ENCODE peak calls at places on chromosomes 4 and X, in seven cellular contexts. L is activated T-cell treated with anti-CD3 and anti-CD28 coated beads, Interleukin-2, amount 50 U/mL, for 24 hours; V is HT-29; Z is uterus; Q is naive thymus-derived CD8-positive, alpha-beta T cell; T is activated CD4-positive, CD25-positive, alpha-beta regulatory T cell treated with anti-CD3 and anti-CD28 coated beads, Interleukin-2, amount 50 U/mL, for 72 hours; D is HTR-8/SVneo. K is an unnamed sample.

GRCh38 chrX:114344756-114345155 is 239.1 kb upstream of the HTR2C start:
- DNase-seq in Q (no peak), Z (no peak), V (peak), D (peak), T (no peak), L (no peak), K (no peak)

GRCh38 chr4:41930139-41930831 is 4.9 kb upstream of the TMEM33 start:
- DNase-seq in Q (no peak), D (no peak), V (no peak), Z (no peak), T (no peak), L (no peak), K (no peak)

GRCh38 chr4:15238720-15239119 is 189.1 kb upstream of the C1QTNF7 start:
- DNase-seq in V (peak), D (peak), T (no peak), Q (no peak), L (peak), Z (no peak), K (no peak)

GRCh38 chr4:16820304-16820703 is 78.1 kb downstream of the LDB2 start:
- DNase-seq in L (no peak), T (no peak), D (no peak), Z (peak), Q (no peak), V (no peak), K (no peak)

GRCh38 chrX:10938371-10938982 is 172.7 kb upstream of the HCCS start:
- DNase-seq in Q (no peak), D (no peak), L (no peak), Z (no peak), V (no peak), T (no peak), K (no peak)

GRCh38 chr4:13917010-13917409 is 289.5 kb upstream of the BOD1L1 start:
- DNase-seq in V (no peak), Q (no peak), Z (no peak), D (no peak), T (no peak), L (no peak), K (no peak)

GRCh38 chr4:106063009-106063408 is 167.7 kb downstream of the NPNT start:
- DNase-seq in L (no peak), Z (no peak), T (no peak), Q (no peak), V (peak), D (no peak), K (no peak)

GRCh38 chr4:151727365-151727764 is 33.4 kb downstream of the GATB start:
- DNase-seq in D (no peak), L (no peak), V (no peak), Q (no peak), T (no peak), Z (no peak), K (no peak)

GRCh38 chrX:38654302-38654701 is 93.0 kb downstream of the TSPAN7 start:
- DNase-seq in D (no peak), Z (no peak), Q (no peak), L (no peak), T (no peak), V (peak), K (no peak)

GRCh38 chr4:42547805-42548204 is 109.1 kb downstream of the ATP8A1 start:
- DNase-seq in L (no peak), V (no peak), Q (no peak), D (no peak), Z (no peak), T (no peak), K (no peak)

GRCh38 chrX:111254896-111255693 is 15.2 kb downstream of the CAPN6 start:
- DNase-seq in Z (no peak), T (no peak), L (no peak), D (peak), Q (no peak), V (no peak), K (no peak)

GRCh38 chrX:66004928-66005831 is 34.7 kb downstream of the VSIG4 start:
- DNase-seq in L (no peak), T (no peak), Z (no peak), D (no peak), V (peak), Q (no peak), K (no peak)

GRCh38 chr4:175412744-175413143 is 399.3 kb downstream of the GPM6A start:
- DNase-seq in L (no peak), Q (no peak), D (peak), T (no peak), Z (no peak), V (no peak), K (no peak)

GRCh38 chrX:85084770-85085393 is 81.2 kb downstream of the APOOL start:
- DNase-seq in D (no peak), Z (no peak), T (no peak), V (peak), L (no peak), Q (no peak), K (no peak)

GRCh38 chrX:13066391-13066790 is 22.0 kb upstream of the FAM9C start:
- DNase-seq in V (no peak), T (no peak), D (no peak), Z (no peak), L (no peak), Q (no peak), K (no peak)

GRCh38 chrX:48083706-48084105 is 12.3 kb upstream of the ZNF630 start:
- DNase-seq in T (no peak), Q (no peak), Z (no peak), V (no peak), L (no peak), D (no peak), K (no peak)

GRCh38 chrX:57900961-57901360 is 9.3 kb downstream of the ZXDA start:
- DNase-seq in D (no peak), V (no peak), L (no peak), Z (no peak), T (no peak), Q (no peak), K (no peak)

GRCh38 chr4:119313237-119313636 is 8.7 kb downstream of the FABP2 start:
- DNase-seq in D (no peak), Z (no peak), V (no peak), T (no peak), Q (no peak), L (no peak), K (no peak)

GRCh38 chr4:39544580-39545315 is 17.5 kb upstream of the UGDH start:
- DNase-seq in L (no peak), T (no peak), Q (no peak), V (no peak), Z (no peak), D (no peak), K (no peak)

GRCh38 chr4:101155368-101155767 is 192.0 kb downstream of the PPP3CA start:
- DNase-seq in Z (no peak), L (no peak), V (no peak), D (peak), T (no peak), Q (no peak), K (no peak)

GRCh38 chr4:8614365-8615193 is 22.0 kb downstream of the CPZ start:
- DNase-seq in L (no peak), Z (no peak), V (no peak), D (no peak), Q (no peak), T (no peak), K (no peak)

GRCh38 chr4:185559913-185560281 is 24.6 kb upstream of the PDLIM3 start:
- DNase-seq in Z (peak), T (no peak), D (peak), V (no peak), Q (no peak), L (no peak), K (no peak)